ENCODE peak calls at places on chromosomes 2 and 18, in nine cellular contexts. U, E, Q, W, G, C, D, O and V are unnamed samples.

GRCh38 chr2:75605770-75606535 is 40.6 kb upstream of the MRPL19 start:
- DNase-seq in U (no peak), E (no peak), Q (no peak), W (peak), G (no peak), C (no peak), D (no peak), O (peak), V (no peak)

GRCh38 chr2:222174450-222174849 is 124.3 kb downstream of the PAX3 start:
- DNase-seq in U (no peak), E (no peak), Q (no peak), W (no peak), G (no peak), C (no peak), D (no peak), O (no peak), V (no peak)

GRCh38 chr18:79458131-79458838 is 62.6 kb downstream of the NFATC1 start:
- DNase-seq in U (peak), E (peak), Q (no peak), W (peak), G (peak), C (peak), D (peak), O (peak), V (peak)

GRCh38 chr2:68282814-68283812 is 30.8 kb upstream of the PPP3R1 start:
- DNase-seq in U (no peak), E (no peak), Q (peak), W (peak), G (no peak), C (no peak), D (no peak), O (peak), V (no peak)

GRCh38 chr2:166125557-166125956 is 2.3 kb downstream of the SCN1A start:
- DNase-seq in U (no peak), E (no peak), Q (no peak), W (no peak), G (no peak), C (no peak), D (no peak), O (no peak), V (no peak)

GRCh38 chr2:127747621-127748020 is 46.3 kb downstream of the SFT2D3 start:
- DNase-seq in U (no peak), E (no peak), Q (no peak), W (no peak), G (no peak), C (no peak), D (no peak), O (no peak), V (no peak)

GRCh38 chr18:29496276-29496675 is 1319.3 kb upstream of the CDH2 start:
- DNase-seq in U (no peak), E (no peak), Q (no peak), W (peak), G (no peak), C (no peak), D (no peak), O (no peak), V (no peak)

GRCh38 chr2:228974169-228974568 is 296.9 kb downstream of the PID1 start:
- DNase-seq in U (no peak), E (no peak), Q (no peak), W (no peak), G (no peak), C (no peak), D (no peak), O (no peak), V (no peak)

GRCh38 chr2:100142393-100142792 is at the start of gene AFF3:
- DNase-seq in U (no peak), E (no peak), Q (peak), W (no peak), G (peak), C (no peak), D (no peak), O (no peak), V (peak)

GRCh38 chr2:32627441-32627900 is 379 bp upstream of the TTC27 start:
- DNase-seq in U (peak), E (peak), Q (no peak), W (peak), G (peak), C (no peak), D (peak), O (peak), V (peak)

GRCh38 chr2:88181511-88181910 is 11.4 kb downstream of the THNSL2 start:
- DNase-seq in U (no peak), E (no peak), Q (no peak), W (peak), G (no peak), C (no peak), D (no peak), O (peak), V (no peak)

GRCh38 chr2:59413751-59414570 is 1139.5 kb downstream of the BCL11A start:
- DNase-seq in U (no peak), E (no peak), Q (no peak), W (no peak), G (no peak), C (no peak), D (no peak), O (no peak), V (no peak)

GRCh38 chr2:19251554-19251953 is 106.9 kb downstream of the OSR1 start:
- DNase-seq in U (no peak), E (no peak), Q (no peak), W (peak), G (no peak), C (no peak), D (no peak), O (no peak), V (no peak)

GRCh38 chr2:55425449-55425848 is 5.8 kb upstream of the CCDC88A start:
- DNase-seq in U (no peak), E (no peak), Q (no peak), W (peak), G (no peak), C (no peak), D (peak), O (peak), V (no peak)

GRCh38 chr2:99701503-99701902 is 211.7 kb upstream of the REV1 start:
- DNase-seq in U (no peak), E (no peak), Q (no peak), W (no peak), G (no peak), C (no peak), D (no peak), O (no peak), V (no peak)

GRCh38 chr2:148888003-148888501 is 13.0 kb downstream of the KIF5C start:
- DNase-seq in U (no peak), E (no peak), Q (no peak), W (no peak), G (no peak), C (no peak), D (no peak), O (no peak), V (no peak)

GRCh38 chr18:58287626-58288289 is 243.7 kb downstream of the NEDD4L start:
- DNase-seq in U (no peak), E (peak), Q (no peak), W (no peak), G (no peak), C (no peak), D (no peak), O (peak), V (peak)

GRCh38 chr18:35076556-35076955 is 35.3 kb downstream of the MAPRE2 start:
- DNase-seq in U (no peak), E (no peak), Q (no peak), W (peak), G (no peak), C (no peak), D (no peak), O (peak), V (no peak)

GRCh38 chr2:174594451-174594850 is 3.2 kb downstream of the WIPF1 start:
- DNase-seq in U (no peak), E (no peak), Q (peak), W (no peak), G (no peak), C (no peak), D (no peak), O (no peak), V (no peak)
- H3K27ac ChIP-seq in U (peak), E (peak), Q (peak), W (no peak), G (peak), C (no peak), D (no peak), O (no peak), V (no peak)

DNA sequence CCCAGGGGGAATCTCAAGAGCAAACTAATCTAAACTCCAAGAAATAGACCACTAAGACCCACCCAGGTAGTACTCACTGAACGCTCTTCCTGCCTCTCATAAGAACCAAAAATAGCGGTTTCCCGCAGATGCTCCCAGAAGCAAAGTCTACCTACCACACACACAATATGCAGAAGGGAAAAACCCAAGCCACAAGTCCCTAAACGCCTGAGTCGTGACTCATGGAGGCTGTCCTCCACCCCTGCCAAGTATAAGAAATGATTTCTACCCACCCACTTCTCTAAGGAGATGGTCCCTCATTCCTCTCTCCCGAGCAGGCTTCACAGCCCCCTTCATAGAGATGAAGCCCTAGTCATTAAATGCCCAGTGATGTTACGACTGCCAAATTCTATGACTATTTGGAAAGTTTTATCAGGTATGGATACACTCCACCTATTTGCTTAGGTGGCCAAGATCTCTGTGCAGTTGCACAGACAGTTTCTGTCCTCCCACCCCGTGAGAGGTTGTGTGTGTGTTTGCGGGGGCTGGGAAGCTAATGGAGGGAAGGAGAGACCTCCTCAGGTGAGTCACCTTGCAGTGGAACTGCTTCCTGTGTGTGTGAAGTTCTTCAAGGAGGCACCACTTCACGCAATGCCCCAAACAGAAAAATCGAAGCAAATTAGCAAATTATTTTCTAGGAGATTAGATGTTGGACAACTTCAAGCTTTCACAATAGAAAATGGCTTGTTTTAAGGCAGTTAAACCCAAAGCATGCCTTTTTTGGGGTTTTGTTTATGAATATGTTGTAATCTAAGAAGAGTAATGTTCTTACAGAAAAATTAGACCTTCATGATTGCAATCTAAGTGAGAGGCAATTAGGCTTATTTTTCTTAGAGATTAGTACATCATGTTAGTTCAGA is 175.1 kb downstream of the TGIF1 start:
- DNase-seq in U (no peak), E (peak), Q (peak), W (peak), G (no peak), C (no peak), D (no peak), O (peak), V (no peak)
- H3K4me3 ChIP-seq in U (no peak), E (no peak), Q (no peak), W (no peak), G (no peak), C (peak), D (no peak), O (peak), V (no peak)

GRCh38 chr18:63216911-63217311 is 102.7 kb downstream of the BCL2 start:
- DNase-seq in U (no peak), E (no peak), Q (peak), W (no peak), G (no peak), C (no peak), D (no peak), O (no peak), V (no peak)
- H3K27ac ChIP-seq in U (no peak), E (no peak), Q (peak), W (no peak), G (no peak), C (no peak), D (no peak), O (no peak), V (no peak)

DNA sequence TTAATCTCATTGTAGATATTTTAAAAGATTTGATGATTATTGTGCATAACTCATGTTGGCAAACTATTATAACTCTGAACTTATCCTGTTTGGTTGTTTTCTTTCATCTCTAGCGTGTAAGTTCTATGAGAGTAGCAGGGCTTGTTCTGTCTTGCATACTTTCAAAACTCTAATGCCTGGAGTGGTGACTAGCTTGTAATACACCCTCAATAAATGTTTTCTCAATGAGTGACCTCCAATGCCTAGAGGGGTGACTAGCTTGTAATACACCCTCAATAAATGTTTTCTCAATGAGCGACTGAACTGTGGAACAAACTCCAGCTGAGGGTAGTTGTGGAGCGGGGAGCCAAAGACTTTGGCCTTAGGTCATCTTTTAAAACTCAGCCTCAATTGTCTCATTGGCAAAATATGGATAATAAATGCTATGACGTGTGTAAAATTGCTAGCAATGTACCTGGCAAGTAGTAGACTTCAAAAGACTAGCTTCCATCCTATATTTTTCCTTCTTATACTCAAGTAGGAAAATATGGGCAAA is 1.8 kb downstream of the GPD2 start:
- DNase-seq in U (no peak), E (no peak), Q (no peak), W (no peak), G (no peak), C (no peak), D (no peak), O (no peak), V (no peak)
- H3K4me3 ChIP-seq in U (no peak), E (peak), Q (no peak), W (no peak), G (peak), C (no peak), D (no peak), O (peak), V (no peak)

GRCh38 chr18:74797577-74798151 is 200.0 kb downstream of the ZNF407 start:
- DNase-seq in U (no peak), E (no peak), Q (no peak), W (no peak), G (no peak), C (no peak), D (no peak), O (no peak), V (no peak)

GRCh38 chr18:74795766-74796165 is 198.1 kb downstream of the ZNF407 start:
- DNase-seq in U (no peak), E (no peak), Q (no peak), W (no peak), G (no peak), C (no peak), D (no peak), O (no peak), V (no peak)

GRCh38 chr18:74793746-74794145 is 196.1 kb downstream of the ZNF407 start:
- DNase-seq in U (no peak), E (no peak), Q (no peak), W (no peak), G (no peak), C (no peak), D (no peak), O (no peak), V (no peak)

GRCh38 chr18:74800098-74800497 is 202.4 kb downstream of the ZNF407 start:
- DNase-seq in U (no peak), E (no peak), Q (no peak), W (no peak), G (no peak), C (no peak), D (no peak), O (no peak), V (no peak)

DNA sequence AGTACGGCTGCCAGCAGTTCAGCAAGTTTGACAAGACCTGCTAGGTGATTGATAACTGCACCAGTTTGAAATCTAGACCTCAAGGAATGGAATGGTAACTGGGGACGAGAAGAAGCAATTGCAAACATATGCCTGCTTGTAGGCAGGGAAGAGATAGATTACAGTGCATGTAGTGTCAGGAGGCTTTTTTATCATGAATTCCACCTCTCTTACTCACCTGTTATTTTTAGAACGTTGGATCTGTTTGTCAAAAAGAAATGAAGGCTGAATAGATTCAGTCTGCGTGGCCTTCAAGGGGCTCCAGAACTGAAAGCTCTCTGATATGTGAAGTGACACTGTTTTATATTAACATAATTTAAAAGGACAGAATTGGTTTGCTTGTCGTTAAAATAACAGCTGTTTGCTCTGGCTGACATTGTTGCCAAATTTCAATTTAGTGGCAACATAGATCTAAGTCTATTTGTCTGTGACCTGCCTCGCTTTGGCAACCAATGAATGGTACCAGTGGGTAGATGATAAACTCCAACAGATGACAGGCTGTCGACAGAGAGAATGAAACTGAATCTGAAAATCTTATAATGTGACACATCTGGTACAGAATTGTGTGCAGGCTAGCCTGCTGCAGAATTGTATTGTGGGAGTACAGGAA is 199.4 kb downstream of the ZNF407 start:
- DNase-seq in U (no peak), E (no peak), Q (no peak), W (peak), G (no peak), C (no peak), D (no peak), O (peak), V (no peak)
- H3K27ac ChIP-seq in U (peak), E (no peak), Q (no peak), W (peak), G (no peak), C (no peak), D (peak), O (peak), V (no peak)